ENCODE peak calls at places on chromosome 20, in seven cellular contexts. V is CD4-positive, alpha-beta memory T cell; L is transverse colon; J is stomach; I is mammary epithelial cell; T is effector memory CD4-positive, alpha-beta T cell; X is mesenchymal stem cell. F is an unnamed sample. For H3K27me3 and H3K4me1, the result is how much of the 10 kb centered on the place peaks cover.

GRCh38 chr20:57964011-57964862 is 254.4 kb upstream of the PMEPA1 start:
- DNase-seq in V (no peak), I (peak), J (no peak), T (no peak), X (no peak), L (no peak), F (no peak)

GRCh38 chr20:1415667-1416468 is 23.0 kb upstream of the FKBP1A start:
- DNase-seq in V (no peak), I (peak), J (no peak), T (no peak), L (no peak), X (peak), F (no peak)

GRCh38 chr20:13868331-13868730 is 83.5 kb downstream of the NDUFAF5 start:
- DNase-seq in X (no peak), I (peak), J (no peak), T (no peak), L (no peak), V (no peak), F (no peak)

GRCh38 chr20:38658879-38659612 is 57.4 kb downstream of the ARHGAP40 start:
- DNase-seq in J (no peak), L (no peak), V (peak), I (peak), X (peak), T (no peak), F (peak)

GRCh38 chr20:33401922-33402369 is 627 bp upstream of the CDK5RAP1 start:
- DNase-seq in J (no peak), X (no peak), V (no peak), T (no peak), I (no peak), L (no peak), F (no peak)

GRCh38 chr20:52405417-52405816 is 213.8 kb upstream of the ZFP64 start:
- DNase-seq in T (no peak), J (no peak), L (no peak), X (no peak), V (peak), I (no peak), F (no peak)

GRCh38 chr20:1369970-1370369 is 22.9 kb downstream of the FKBP1A start:
- DNase-seq in V (no peak), I (no peak), J (no peak), L (no peak), T (no peak), X (no peak), F (no peak)

GRCh38 chr20:58192567-58192966 is 35.9 kb downstream of the ANKRD60 start:
- DNase-seq in L (no peak), T (no peak), I (no peak), J (no peak), V (peak), X (no peak), F (no peak)

GRCh38 chr20:2453792-2454191 is 16.8 kb downstream of the SNRPB start:
- DNase-seq in X (no peak), T (no peak), V (no peak), J (no peak), L (no peak), I (no peak), F (no peak)

GRCh38 chr20:63311833-63312243 is 18.9 kb downstream of the COL20A1 start:
- DNase-seq in V (no peak), J (no peak), T (no peak), I (no peak), L (no peak), X (no peak), F (no peak)

GRCh38 chr20:1507276-1507675 is 16.1 kb upstream of the SIRPB2 start:
- DNase-seq in X (no peak), V (no peak), T (no peak), J (no peak), I (no peak), L (no peak), F (no peak)

DNA sequence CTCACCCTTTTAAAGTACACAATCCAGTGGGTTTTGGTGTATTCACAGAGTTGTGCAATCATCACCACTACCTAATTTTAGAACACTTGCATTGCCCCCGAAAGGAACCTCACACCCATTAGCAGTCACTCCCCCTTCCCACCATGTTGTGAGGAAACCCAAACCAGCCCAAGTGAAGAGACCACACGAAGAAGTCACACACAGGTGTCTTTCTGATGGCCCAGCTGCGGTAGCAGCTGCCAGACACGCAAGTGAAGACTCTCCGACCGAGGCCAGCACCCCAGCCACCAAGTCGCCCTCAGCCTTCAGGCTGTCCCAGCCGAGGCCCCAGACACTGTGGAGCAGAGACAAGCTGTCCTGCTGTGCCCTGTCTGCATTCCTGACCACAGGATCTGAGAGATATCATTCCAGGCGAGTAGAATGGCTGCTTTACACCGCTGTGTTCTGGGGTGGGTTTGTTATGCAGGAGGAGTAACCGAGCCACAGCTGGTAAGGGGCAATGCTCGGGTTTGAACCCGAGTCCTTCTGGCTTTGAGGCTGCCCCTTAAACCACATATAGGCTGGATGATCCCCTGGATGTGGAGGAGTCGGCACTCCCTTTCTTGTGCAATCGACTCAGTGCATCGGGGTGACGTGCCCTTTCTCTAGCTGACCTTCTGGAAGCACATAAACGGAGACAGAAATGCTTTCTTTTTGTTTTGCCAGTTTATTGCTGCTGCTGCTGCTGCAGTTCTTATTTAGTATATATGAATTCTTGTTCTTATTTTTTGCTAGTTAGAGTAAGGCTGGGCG is 59.0 kb upstream of the PTPN1 start:
- DNase-seq in L (peak), I (peak), X (peak), J (peak), V (no peak), T (no peak), F (no peak)
- H3K4me3 ChIP-seq in L (no peak), I (no peak), X (peak), J (no peak), V (no peak), T (no peak), F (no peak)

GRCh38 chr20:21707999-21708737 is 2.7 kb downstream of the PAX1 start:
- DNase-seq in I (no peak), J (no peak), V (no peak), L (no peak), X (no peak), T (no peak), F (no peak)

GRCh38 chr20:21709535-21709904 is 4.1 kb downstream of the PAX1 start:
- DNase-seq in T (no peak), J (no peak), V (no peak), I (no peak), X (no peak), L (no peak), F (no peak)

GRCh38 chr20:21708738-21709534 is 3.5 kb downstream of the PAX1 start:
- DNase-seq in V (no peak), L (no peak), T (no peak), J (no peak), X (no peak), I (no peak), F (no peak)

GRCh38 chr20:21710863-21711431 is 5.5 kb downstream of the PAX1 start:
- DNase-seq in L (no peak), I (no peak), X (no peak), T (no peak), J (no peak), V (no peak), F (no peak)

DNA sequence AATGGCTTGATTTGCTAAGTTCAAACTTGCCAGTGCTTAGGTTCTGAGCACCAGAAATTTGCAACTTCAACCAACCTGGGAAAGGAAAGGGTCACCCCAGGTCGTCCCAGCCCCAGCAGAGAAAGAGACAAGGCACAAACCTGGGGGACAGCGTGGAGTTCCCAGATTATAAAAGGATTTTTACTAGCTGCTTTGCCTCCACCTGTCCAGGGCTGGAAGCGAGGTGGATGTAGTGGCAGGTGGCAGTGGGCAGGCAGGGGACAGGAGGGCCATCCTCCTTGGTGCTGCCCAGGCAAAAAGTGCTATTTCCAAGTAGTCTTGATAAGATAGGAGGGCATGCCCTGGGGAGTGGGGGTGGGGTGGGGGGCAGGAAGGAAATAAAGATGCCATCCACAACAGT is 4.9 kb downstream of the PAX1 start:
- DNase-seq in L (no peak), T (no peak), I (no peak), X (no peak), V (no peak), J (no peak), F (no peak)
- H3K27me3 ChIP-seq in L (half or more), T (under half), I (half or more), X (half or more), V (under half), J (under half), F (under half)

GRCh38 chr20:31693402-31693801 is 29.3 kb downstream of the BCL2L1 start:
- DNase-seq in V (no peak), I (no peak), X (no peak), L (no peak), T (no peak), J (no peak), F (no peak)

GRCh38 chr20:31694842-31695593 is 27.6 kb downstream of the BCL2L1 start:
- DNase-seq in L (no peak), V (no peak), I (no peak), J (no peak), X (no peak), T (no peak), F (no peak)

GRCh38 chr20:31695849-31696804 is 26.5 kb downstream of the BCL2L1 start:
- DNase-seq in I (peak), T (no peak), J (no peak), X (peak), V (no peak), L (peak), F (peak)

GRCh38 chr20:31691646-31692275 is 30.9 kb downstream of the BCL2L1 start:
- DNase-seq in T (no peak), I (no peak), J (no peak), L (no peak), X (no peak), V (no peak), F (no peak)

GRCh38 chr20:31693987-31694661 is 28.5 kb downstream of the BCL2L1 start:
- DNase-seq in I (no peak), T (no peak), J (no peak), V (no peak), X (no peak), L (no peak), F (no peak)
- H3K4me1 ChIP-seq in I (half or more), T (under half), J (half or more), V (half or more), X (under half), L (half or more), F (half or more)

GRCh38 chr20:37202267-37202943 is 23.1 kb upstream of the MROH8 start:
- DNase-seq in L (peak), I (peak), T (no peak), J (no peak), X (peak), V (peak), F (peak)
- H3K4me3 ChIP-seq in L (no peak), I (no peak), T (no peak), J (no peak), X (no peak), V (no peak), F (no peak)

F was measured in thyroid gland.